ENCODE peak calls at places on chromosome 22, in seven cellular contexts. One of them, this sample, is unnamed.

GRCh38 chr22:47162865-47163264 is 400.4 kb downstream of the TBC1D22A start:
- DNase-seq in hepatocyte: no peak
- DNase-seq in neural progenitor cell: no peak
- DNase-seq in OCI-LY7: no peak
- DNase-seq in GM23338: no peak
- DNase-seq in PC-3: no peak
- DNase-seq in HCT116: no peak
- DNase-seq in this sample: no peak

GRCh38 chr22:42961815-42962214 is 53.1 kb downstream of the PACSIN2 start:
- DNase-seq in hepatocyte: no peak
- DNase-seq in HCT116: no peak
- DNase-seq in OCI-LY7: no peak
- DNase-seq in PC-3: no peak
- DNase-seq in neural progenitor cell: no peak
- DNase-seq in GM23338: no peak
- DNase-seq in this sample: peak

GRCh38 chr22:47335460-47335859 is 573.0 kb downstream of the TBC1D22A start:
- DNase-seq in hepatocyte: no peak
- DNase-seq in GM23338: no peak
- DNase-seq in OCI-LY7: no peak
- DNase-seq in neural progenitor cell: no peak
- DNase-seq in HCT116: no peak
- DNase-seq in PC-3: no peak
- DNase-seq in this sample: no peak

GRCh38 chr22:36762687-36763260 is 13.1 kb downstream of the IFT27 start:
- DNase-seq in PC-3: no peak
- DNase-seq in GM23338: no peak
- DNase-seq in OCI-LY7: no peak
- DNase-seq in neural progenitor cell: no peak
- DNase-seq in hepatocyte: peak
- DNase-seq in HCT116: no peak
- DNase-seq in this sample: peak

GRCh38 chr22:23542933-23543332 is 37.2 kb downstream of the IGLL1 start:
- DNase-seq in PC-3: peak
- DNase-seq in GM23338: no peak
- DNase-seq in HCT116: no peak
- DNase-seq in OCI-LY7: no peak
- DNase-seq in hepatocyte: no peak
- DNase-seq in neural progenitor cell: no peak
- DNase-seq in this sample: peak

GRCh38 chr22:43978558-43978957 is 23.3 kb downstream of the SAMM50 start:
- DNase-seq in GM23338: no peak
- DNase-seq in HCT116: no peak
- DNase-seq in neural progenitor cell: no peak
- DNase-seq in OCI-LY7: no peak
- DNase-seq in PC-3: no peak
- DNase-seq in hepatocyte: no peak
- DNase-seq in this sample: no peak

GRCh38 chr22:28034145-28034759 is 115.2 kb upstream of the PITPNB start:
- DNase-seq in neural progenitor cell: no peak
- DNase-seq in GM23338: no peak
- DNase-seq in OCI-LY7: no peak
- DNase-seq in PC-3: no peak
- DNase-seq in HCT116: no peak
- DNase-seq in hepatocyte: no peak
- DNase-seq in this sample: no peak

GRCh38 chr22:30104501-30105156 is 24.4 kb downstream of the HORMAD2 start:
- DNase-seq in OCI-LY7: no peak
- DNase-seq in hepatocyte: no peak
- DNase-seq in neural progenitor cell: no peak
- DNase-seq in GM23338: no peak
- DNase-seq in PC-3: peak
- DNase-seq in HCT116: no peak
- DNase-seq in this sample: peak

GRCh38 chr22:38754247-38755154 is 1.3 kb downstream of the SUN2 start:
- DNase-seq in HCT116: no peak
- DNase-seq in OCI-LY7: peak
- DNase-seq in neural progenitor cell: peak
- DNase-seq in hepatocyte: peak
- DNase-seq in PC-3: peak
- DNase-seq in GM23338: peak
- DNase-seq in this sample: peak

GRCh38 chr22:32050678-32051515 is 7.8 kb downstream of the SLC5A1 start:
- DNase-seq in OCI-LY7: no peak
- DNase-seq in PC-3: peak
- DNase-seq in HCT116: peak
- DNase-seq in neural progenitor cell: no peak
- DNase-seq in GM23338: peak
- DNase-seq in hepatocyte: peak
- DNase-seq in this sample: peak

GRCh38 chr22:38828616-38829205 is 15.1 kb downstream of the NPTXR start:
- DNase-seq in GM23338: no peak
- DNase-seq in OCI-LY7: no peak
- DNase-seq in HCT116: no peak
- DNase-seq in PC-3: no peak
- DNase-seq in hepatocyte: no peak
- DNase-seq in neural progenitor cell: no peak
- DNase-seq in this sample: no peak

GRCh38 chr22:39559456-39560105 is 11.0 kb upstream of the CACNA1I start:
- DNase-seq in OCI-LY7: peak
- DNase-seq in neural progenitor cell: peak
- DNase-seq in HCT116: no peak
- DNase-seq in GM23338: peak
- DNase-seq in hepatocyte: peak
- DNase-seq in PC-3: peak
- DNase-seq in this sample: peak

GRCh38 chr22:28714043-28714442 is 27.6 kb downstream of the CHEK2 start:
- DNase-seq in HCT116: no peak
- DNase-seq in hepatocyte: no peak
- DNase-seq in neural progenitor cell: no peak
- DNase-seq in OCI-LY7: no peak
- DNase-seq in GM23338: no peak
- DNase-seq in PC-3: no peak
- DNase-seq in this sample: no peak

GRCh38 chr22:37239336-37240239 is 4.5 kb downstream of the RAC2 start:
- DNase-seq in OCI-LY7: no peak
- DNase-seq in PC-3: no peak
- DNase-seq in HCT116: no peak
- DNase-seq in GM23338: no peak
- DNase-seq in neural progenitor cell: no peak
- DNase-seq in hepatocyte: no peak
- DNase-seq in this sample: no peak

GRCh38 chr22:43320943-43321900 is 21.9 kb downstream of the SCUBE1 start:
- DNase-seq in GM23338: no peak
- DNase-seq in OCI-LY7: peak
- DNase-seq in hepatocyte: no peak
- DNase-seq in PC-3: no peak
- DNase-seq in neural progenitor cell: no peak
- DNase-seq in HCT116: no peak
- DNase-seq in this sample: no peak

GRCh38 chr22:24191381-24191841 is 10.1 kb downstream of the SUSD2 start:
- DNase-seq in GM23338: no peak
- DNase-seq in OCI-LY7: no peak
- DNase-seq in neural progenitor cell: no peak
- DNase-seq in PC-3: no peak
- DNase-seq in HCT116: no peak
- DNase-seq in hepatocyte: no peak
- DNase-seq in this sample: no peak

GRCh38 chr22:38953091-38953490 is 4.3 kb upstream of the APOBEC3A start:
- DNase-seq in HCT116: no peak
- DNase-seq in neural progenitor cell: peak
- DNase-seq in PC-3: no peak
- DNase-seq in GM23338: no peak
- DNase-seq in hepatocyte: peak
- DNase-seq in OCI-LY7: no peak
- DNase-seq in this sample: no peak

GRCh38 chr22:41659941-41660340 is 28.7 kb downstream of the SNU13 start:
- DNase-seq in GM23338: no peak
- DNase-seq in HCT116: no peak
- DNase-seq in hepatocyte: no peak
- DNase-seq in OCI-LY7: no peak
- DNase-seq in neural progenitor cell: no peak
- DNase-seq in PC-3: no peak
- DNase-seq in this sample: no peak

GRCh38 chr22:41658869-41659268 is 29.8 kb downstream of the SNU13 start:
- DNase-seq in OCI-LY7: no peak
- DNase-seq in PC-3: no peak
- DNase-seq in HCT116: no peak
- DNase-seq in neural progenitor cell: no peak
- DNase-seq in hepatocyte: no peak
- DNase-seq in GM23338: no peak
- DNase-seq in this sample: no peak

GRCh38 chr22:41661713-41662112 is 27.0 kb downstream of the SNU13 start:
- DNase-seq in neural progenitor cell: no peak
- DNase-seq in hepatocyte: no peak
- DNase-seq in PC-3: no peak
- DNase-seq in GM23338: no peak
- DNase-seq in OCI-LY7: no peak
- DNase-seq in HCT116: no peak
- DNase-seq in this sample: no peak

GRCh38 chr22:41660416-41660815 is 28.3 kb downstream of the SNU13 start:
- DNase-seq in hepatocyte: no peak
- DNase-seq in neural progenitor cell: no peak
- DNase-seq in OCI-LY7: no peak
- DNase-seq in GM23338: no peak
- DNase-seq in HCT116: no peak
- DNase-seq in PC-3: no peak
- DNase-seq in this sample: peak

DNA sequence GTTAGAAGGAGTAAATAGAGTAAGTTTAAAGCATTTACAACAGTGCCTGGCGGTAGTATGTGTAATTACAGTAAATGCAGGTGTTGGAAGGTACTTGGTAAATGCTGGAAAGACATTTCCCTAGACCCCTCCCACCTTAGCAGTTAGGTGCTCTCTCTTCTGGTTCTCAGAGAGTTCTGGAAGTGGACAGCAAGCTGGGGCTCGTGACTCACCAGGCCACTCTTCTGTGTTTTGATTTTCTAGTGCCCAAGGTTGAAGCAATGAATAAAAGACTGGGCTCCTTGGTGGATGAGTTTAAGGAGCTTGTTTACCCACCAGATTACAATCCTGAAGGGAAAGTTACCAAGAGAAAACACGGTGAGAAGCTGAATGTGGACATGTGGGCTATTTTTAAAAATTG is 27.6 kb downstream of the SNU13 start:
- DNase-seq in hepatocyte: no peak
- DNase-seq in HCT116: no peak
- DNase-seq in OCI-LY7: no peak
- DNase-seq in neural progenitor cell: no peak
- DNase-seq in PC-3: no peak
- DNase-seq in GM23338: no peak
- DNase-seq in this sample: no peak
- TF ChIP-seq EZH2phosphoT487 in hepatocyte: no peak
- TF ChIP-seq EZH2phosphoT487 in HCT116: no peak
- TF ChIP-seq EZH2phosphoT487 in OCI-LY7: no peak
- TF ChIP-seq EZH2phosphoT487 in neural progenitor cell: no peak
- TF ChIP-seq EZH2phosphoT487 in PC-3: no peak
- TF ChIP-seq EZH2phosphoT487 in GM23338: no peak
- TF ChIP-seq EZH2phosphoT487 in this sample: no peak

DNA sequence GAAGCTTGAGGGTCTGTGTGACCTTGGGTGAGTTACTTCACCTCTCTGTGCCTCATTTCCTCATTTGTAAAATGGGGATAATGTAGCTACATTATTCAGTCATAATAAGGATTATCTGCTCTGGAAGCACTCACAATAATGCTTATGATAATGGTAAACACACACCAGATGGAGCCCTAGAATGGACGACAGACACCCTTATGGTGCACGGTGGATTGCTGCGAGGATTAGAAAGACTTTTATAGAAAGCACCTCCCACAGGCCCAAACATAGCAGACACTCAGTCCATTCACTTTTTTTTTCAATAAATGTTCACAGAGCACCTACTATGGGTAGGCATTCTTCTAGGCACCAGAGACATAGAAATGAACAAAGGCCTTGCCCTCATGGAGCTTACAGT is 53.8 kb downstream of the LARGE1 start:
- DNase-seq in GM23338: no peak
- DNase-seq in neural progenitor cell: no peak
- DNase-seq in HCT116: no peak
- DNase-seq in OCI-LY7: no peak
- DNase-seq in hepatocyte: no peak
- DNase-seq in PC-3: no peak
- DNase-seq in this sample: no peak
- H3K27ac ChIP-seq in GM23338: no peak
- H3K27ac ChIP-seq in neural progenitor cell: no peak
- H3K27ac ChIP-seq in HCT116: no peak
- H3K27ac ChIP-seq in OCI-LY7: no peak
- H3K27ac ChIP-seq in hepatocyte: peak
- H3K27ac ChIP-seq in PC-3: peak
- H3K27ac ChIP-seq in this sample: peak

DNA sequence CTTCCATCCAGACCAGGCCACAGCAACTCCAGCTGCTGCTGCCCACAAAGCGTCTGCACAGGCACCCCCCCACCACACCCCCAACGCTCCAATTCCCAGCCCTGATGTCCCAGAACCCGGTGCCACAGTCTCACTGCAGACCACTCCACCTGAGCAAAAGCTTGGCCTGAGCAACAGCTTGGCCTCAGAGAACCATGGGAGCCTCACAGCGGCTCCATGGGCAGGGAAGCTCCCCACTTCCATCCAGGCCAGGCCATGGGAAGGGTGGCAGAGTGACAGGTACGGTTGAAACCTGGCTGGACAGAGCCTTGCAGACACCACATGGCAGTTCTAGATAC is 13.2 kb downstream of the PLXNB2 start:
- DNase-seq in OCI-LY7: no peak
- DNase-seq in neural progenitor cell: no peak
- DNase-seq in PC-3: no peak
- DNase-seq in GM23338: no peak
- DNase-seq in hepatocyte: no peak
- DNase-seq in HCT116: no peak
- DNase-seq in this sample: peak
- H3K4me3 ChIP-seq in OCI-LY7: peak
- H3K4me3 ChIP-seq in neural progenitor cell: no peak
- H3K4me3 ChIP-seq in PC-3: no peak
- H3K4me3 ChIP-seq in GM23338: no peak
- H3K4me3 ChIP-seq in hepatocyte: no peak
- H3K4me3 ChIP-seq in HCT116: peak
- H3K4me3 ChIP-seq in this sample: no peak

DNA sequence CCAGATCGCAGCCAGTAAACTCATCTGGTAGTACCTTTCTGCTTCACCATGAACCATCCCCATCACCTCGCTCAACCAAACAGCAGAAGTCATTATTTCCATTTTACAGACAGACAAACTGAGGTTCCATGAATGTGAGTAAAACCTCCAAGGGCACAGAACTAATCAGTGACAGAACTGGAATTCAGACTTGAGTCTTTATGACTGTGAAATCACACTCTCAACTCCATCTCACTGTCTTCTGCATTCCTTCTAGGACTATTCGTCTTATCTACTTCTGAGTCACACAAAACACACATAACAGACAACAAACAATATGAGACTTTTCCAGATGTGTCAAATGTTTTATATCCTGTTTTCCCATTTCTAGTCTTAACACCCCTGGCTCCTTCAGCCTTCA is 9.3 kb upstream of the NUP50 start:
- DNase-seq in neural progenitor cell: no peak
- DNase-seq in HCT116: no peak
- DNase-seq in GM23338: no peak
- DNase-seq in hepatocyte: peak
- DNase-seq in OCI-LY7: no peak
- DNase-seq in PC-3: peak
- DNase-seq in this sample: peak
- TF ChIP-seq EZH2phosphoT487 in neural progenitor cell: no peak
- TF ChIP-seq EZH2phosphoT487 in HCT116: no peak
- TF ChIP-seq EZH2phosphoT487 in GM23338: no peak
- TF ChIP-seq EZH2phosphoT487 in hepatocyte: no peak
- TF ChIP-seq EZH2phosphoT487 in OCI-LY7: no peak
- TF ChIP-seq EZH2phosphoT487 in PC-3: no peak
- TF ChIP-seq EZH2phosphoT487 in this sample: no peak

This sample was measured in GM23248.